ENCODE peak calls at places on chromosomes 4 and X, in seven cellular contexts. P is ELF-1, F is cardiac septum, A is RWPE1, H is astrocyte of the spinal cord, Y is Right ventricle myocardium superior, N is memory B cell. C is an unnamed sample.

GRCh38 chrX:49054073-49054762 is 4.6 kb upstream of the CCDC120 start:
- DNase-seq in P (no peak), F (no peak), A (no peak), H (no peak), Y (no peak), N (no peak), C (no peak)

GRCh38 chr4:163587867-163588266 is 93.4 kb downstream of the TMA16 start:
- DNase-seq in P (peak; percentile 3), F (no peak), A (no peak), H (peak; percentile 11), Y (no peak), N (peak; percentile 68), C (no peak)

GRCh38 chr4:94934864-94935263 is 177.1 kb downstream of the BMPR1B start:
- DNase-seq in P (no peak), F (no peak), A (peak; percentile 10), H (peak; percentile 25), Y (no peak), N (no peak), C (no peak)

GRCh38 chr4:1575418-1576199 is 108.5 kb downstream of the FAM53A start:
- DNase-seq in P (no peak), F (no peak), A (no peak), H (no peak), Y (peak; percentile 27), N (no peak), C (peak; percentile 56)

GRCh38 chrX:73127700-73128241 is 48.5 kb upstream of the PABPC1L2A start:
- DNase-seq in P (peak; percentile 50), F (no peak), A (no peak), H (no peak), Y (no peak), N (no peak), C (no peak)

GRCh38 chrX:356385-357034 is 30.2 kb downstream of the PPP2R3B start:
- DNase-seq in P (no peak), F (no peak), A (peak; percentile 12), H (peak; percentile 58), Y (peak; percentile 12), N (no peak), C (peak; percentile 12)

GRCh38 chrX:53452812-53453211 is 18.6 kb upstream of the HSD17B10 start:
- DNase-seq in P (no peak), F (peak; percentile 17), A (no peak), H (no peak), Y (no peak), N (no peak), C (no peak)

GRCh38 chr4:90293320-90293719 is 166.1 kb downstream of the CCSER1 start:
- DNase-seq in P (no peak), F (no peak), A (no peak), H (peak; percentile 20), Y (no peak), N (no peak), C (no peak)

GRCh38 chr4:91064157-91064853 is 937.1 kb downstream of the CCSER1 start:
- DNase-seq in P (peak; percentile 95), F (no peak), A (no peak), H (peak; percentile 77), Y (no peak), N (no peak), C (no peak)

GRCh38 chr4:56803473-56803872 is 18.0 kb downstream of the SPINK2 start:
- DNase-seq in P (no peak), F (no peak), A (no peak), H (peak; percentile 37), Y (no peak), N (peak; percentile 17), C (no peak)

GRCh38 chrX:105313596-105313995 is 93.1 kb upstream of the TEX13A start:
- DNase-seq in P (no peak), F (no peak), A (peak; percentile 4), H (no peak), Y (no peak), N (no peak), C (no peak)

GRCh38 chr4:19262467-19262866 is 989.2 kb upstream of the SLIT2 start:
- DNase-seq in P (no peak), F (no peak), A (no peak), H (peak; percentile 16), Y (no peak), N (no peak), C (no peak)

GRCh38 chr4:143337600-143338287 is 1.1 kb downstream of the GAB1 start:
- DNase-seq in P (peak; percentile 50), F (no peak), A (no peak), H (peak; percentile 77), Y (peak; percentile 71), N (no peak), C (peak; percentile 86)

GRCh38 chr4:115927382-115927781 is 814.0 kb upstream of the NDST4 start:
- DNase-seq in P (no peak), F (no peak), A (no peak), H (no peak), Y (no peak), N (no peak), C (no peak)

GRCh38 chrX:132748268-132748667 is 210.2 kb downstream of the HS6ST2 start:
- DNase-seq in P (no peak), F (no peak), A (no peak), H (no peak), Y (no peak), N (no peak), C (no peak)

GRCh38 chrX:129769467-129770154 is 10.1 kb upstream of the SASH3 start:
- DNase-seq in P (no peak), F (no peak), A (no peak), H (no peak), Y (no peak), N (peak; percentile 47), C (no peak)

GRCh38 chrX:15310117-15310516 is 5.3 kb downstream of the ASB11 start:
- DNase-seq in P (no peak), F (no peak), A (no peak), H (no peak), Y (no peak), N (no peak), C (no peak)

GRCh38 chr4:103484521-103484920 is 235.3 kb downstream of the TACR3 start:
- DNase-seq in P (no peak), F (no peak), A (no peak), H (no peak), Y (no peak), N (no peak), C (no peak)

GRCh38 chrX:131588995-131589394 is 45.1 kb downstream of the OR13H1 start:
- DNase-seq in P (peak; percentile 28), F (no peak), A (no peak), H (no peak), Y (no peak), N (no peak), C (no peak)

GRCh38 chr4:1418494-1419285 is 12.4 kb upstream of the NKX1-1 start:
- DNase-seq in P (no peak), F (peak; percentile 63), A (no peak), H (no peak), Y (peak; percentile 17), N (no peak), C (peak; percentile 49)

GRCh38 chr4:140251566-140251965 is 97.6 kb upstream of the MAML3 start:
- DNase-seq in P (no peak), F (no peak), A (no peak), H (no peak), Y (no peak), N (no peak), C (no peak)

GRCh38 chr4:76569225-76569624 is 134.2 kb downstream of the SHROOM3 start:
- DNase-seq in P (no peak), F (no peak), A (no peak), H (no peak), Y (no peak), N (no peak), C (no peak)

GRCh38 chr4:1532549-1533395 is 126.5 kb upstream of the NKX1-1 start:
- DNase-seq in P (no peak), F (no peak), A (no peak), H (no peak), Y (peak; percentile 39), N (no peak), C (peak; percentile 75)

GRCh38 chr4:41880840-41881831 is 54.1 kb upstream of the TMEM33 start:
- DNase-seq in P (peak; percentile 43), F (no peak), A (no peak), H (peak; percentile 9), Y (no peak), N (no peak), C (peak; percentile 80)

GRCh38 chr4:18593297-18594002 is 571.9 kb upstream of the LCORL start:
- DNase-seq in P (peak; percentile 77), F (no peak), A (peak; percentile 57), H (peak; percentile 78), Y (no peak), N (peak; percentile 49), C (no peak)